ENCODE peak calls at places on chromosomes 12 and 14, in five cellular contexts. V, U, R, A and S are unnamed samples.

GRCh38 chr12:11545438-11546330 is 103.8 kb upstream of the ETV6 start:
- DNase-seq in V (peak; percentile 50), U (no peak), R (no peak), A (no peak), S (no peak)

GRCh38 chr14:22099942-22100763 is 426.5 kb upstream of the OR4E1 start:
- DNase-seq in V (peak; percentile 31), U (no peak), R (peak; percentile 47), A (peak; percentile 38), S (peak; percentile 63)

GRCh38 chr14:36771256-36771655 is 109.6 kb downstream of the PAX9 start:
- DNase-seq in V (no peak), U (no peak), R (no peak), A (no peak), S (no peak)

GRCh38 chr12:123271182-123271491 is 519 bp downstream of the CDK2AP1 start:
- DNase-seq in V (peak; percentile 84), U (peak; percentile 90), R (peak; percentile 76), A (peak; percentile 66), S (no peak)

GRCh38 chr12:14810953-14811483 is 3.0 kb downstream of the SMCO3 start:
- DNase-seq in V (no peak), U (no peak), R (peak; percentile 42), A (no peak), S (no peak)

GRCh38 chr14:65356327-65356836 is 56.1 kb upstream of the FUT8 start:
- DNase-seq in V (peak; percentile 48), U (no peak), R (no peak), A (no peak), S (no peak)

GRCh38 chr12:89350661-89351488 is 1.4 kb downstream of the DUSP6 start:
- DNase-seq in V (peak; percentile 29), U (peak; percentile 69), R (peak; percentile 31), A (no peak), S (no peak)

GRCh38 chr14:102988054-102988453 is 65.6 kb downstream of the AMN start:
- DNase-seq in V (no peak), U (no peak), R (no peak), A (no peak), S (no peak)

GRCh38 chr12:112473056-112473455 is 54.3 kb downstream of the PTPN11 start:
- DNase-seq in V (no peak), U (no peak), R (no peak), A (no peak), S (peak; percentile 4)

GRCh38 chr14:92944976-92945375 is 22.0 kb downstream of the CHGA start:
- DNase-seq in V (no peak), U (no peak), R (no peak), A (no peak), S (no peak)

GRCh38 chr12:116276433-116277216 is 868 bp downstream of the MED13L start:
- DNase-seq in V (peak; percentile 72), U (peak; percentile 88), R (peak; percentile 75), A (peak; percentile 59), S (no peak)

GRCh38 chr12:54596526-54596946 is 8.1 kb upstream of the PPP1R1A start:
- DNase-seq in V (peak; percentile 51), U (peak; percentile 75), R (peak; percentile 71), A (peak; percentile 60), S (peak; percentile 80)

GRCh38 chr12:64186789-64187188 is 35.3 kb downstream of the KICS2 start:
- DNase-seq in V (no peak), U (no peak), R (no peak), A (no peak), S (no peak)

GRCh38 chr12:57632898-57633825 is at the start of gene B4GALNT1:
- DNase-seq in V (peak; percentile 74), U (peak; percentile 81), R (peak; percentile 58), A (peak; percentile 51), S (no peak)

GRCh38 chr12:27838543-27838942 is 58.5 kb upstream of the MANSC4 start:
- DNase-seq in V (no peak), U (no peak), R (no peak), A (no peak), S (no peak)

GRCh38 chr14:64504897-64505771 is 564 bp downstream of the ZBTB1 start:
- DNase-seq in V (peak; percentile 75), U (peak; percentile 94), R (peak; percentile 91), A (peak; percentile 88), S (peak; percentile 57)

GRCh38 chr12:88207921-88208640 is 66.0 kb downstream of the TMTC3 start:
- DNase-seq in V (no peak), U (no peak), R (no peak), A (peak; percentile 35), S (no peak)

GRCh38 chr12:43969882-43970281 is 134.0 kb downstream of the TMEM117 start:
- DNase-seq in V (no peak), U (no peak), R (no peak), A (no peak), S (no peak)

GRCh38 chr12:1443421-1444141 is 150.8 kb downstream of the FBXL14 start:
- DNase-seq in V (no peak), U (no peak), R (no peak), A (no peak), S (no peak)

GRCh38 chr14:62006116-62006737 is 244.0 kb downstream of the SNAPC1 start:
- DNase-seq in V (no peak), U (no peak), R (no peak), A (no peak), S (no peak)

GRCh38 chr14:68734231-68734732 is 58.6 kb downstream of the ZFP36L1 start:
- DNase-seq in V (no peak), U (no peak), R (no peak), A (no peak), S (no peak)

GRCh38 chr12:52521175-52521574 is 981 bp upstream of the KRT5 start:
- DNase-seq in V (peak; percentile 8), U (no peak), R (peak; percentile 81), A (peak; percentile 17), S (no peak)

GRCh38 chr14:98548071-98548686 is 723.8 kb downstream of the BCL11B start:
- DNase-seq in V (no peak), U (no peak), R (no peak), A (no peak), S (no peak)

GRCh38 chr12:86137936-86138335 is 118.3 kb downstream of the MGAT4C start:
- DNase-seq in V (no peak), U (no peak), R (no peak), A (no peak), S (no peak)

GRCh38 chr14:100571837-100572236 is 15.4 kb downstream of the BEGAIN start:
- DNase-seq in V (no peak), U (no peak), R (no peak), A (no peak), S (no peak)

GRCh38 chr12:88156075-88156654 is 14.1 kb downstream of the TMTC3 start:
- DNase-seq in V (no peak), U (no peak), R (no peak), A (no peak), S (no peak)

GRCh38 chr14:95530461-95531170 is 4.2 kb upstream of the GLRX5 start:
- DNase-seq in V (no peak), U (no peak), R (no peak), A (no peak), S (no peak)

GRCh38 chr14:105917933-105918436 is 391.6 kb downstream of the TMEM121 start:
- DNase-seq in V (no peak), U (peak; percentile 40), R (no peak), A (no peak), S (no peak)

GRCh38 chr14:103696466-103697071 is 18.7 kb downstream of the XRCC3 start:
- DNase-seq in V (no peak), U (peak; percentile 51), R (peak; percentile 26), A (no peak), S (no peak)

GRCh38 chr14:95774265-95775160 is 60.6 kb upstream of the TCL1A start:
- DNase-seq in V (peak; percentile 38), U (no peak), R (peak; percentile 69), A (peak; percentile 50), S (peak; percentile 74)

GRCh38 chr12:31000751-31001150 is 72.9 kb upstream of the DDX11 start:
- DNase-seq in V (no peak), U (peak; percentile 8), R (no peak), A (no peak), S (no peak)

DNA sequence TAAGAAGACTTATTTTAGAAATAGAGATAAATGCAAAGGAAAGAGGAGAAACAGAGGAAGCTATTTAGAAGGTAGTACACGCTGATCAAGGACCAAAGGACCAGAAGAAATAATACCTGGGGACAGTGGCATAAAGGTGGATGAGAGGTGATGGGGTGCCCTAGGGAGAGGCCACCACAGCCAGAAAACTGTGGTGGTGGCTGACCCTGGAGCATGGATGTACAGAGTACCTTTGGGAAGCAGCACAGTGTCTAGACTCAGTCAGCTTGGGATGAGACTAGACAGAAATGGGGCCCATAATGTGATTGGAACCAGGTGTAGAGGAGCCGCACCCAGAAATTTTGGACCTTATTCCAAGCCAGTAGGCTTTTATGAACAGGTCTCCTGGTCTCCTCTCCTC is 17.2 kb downstream of the RASSF8 start:
- DNase-seq in V (no peak), U (no peak), R (no peak), A (no peak), S (no peak)
- H3K9me3 ChIP-seq in V (no peaks in the 10 kb centered on the region), U (no peaks in the 10 kb centered on the region), R (no peaks in the 10 kb centered on the region), A (no peaks in the 10 kb centered on the region), S (no peaks in the 10 kb centered on the region)

GRCh38 chr12:93007539-93007938 is 78.4 kb upstream of the EEA1 start:
- DNase-seq in V (no peak), U (no peak), R (no peak), A (no peak), S (no peak)
- H3K4me1 ChIP-seq in V (no peaks in the 10 kb centered on the region), U (no peaks in the 10 kb centered on the region), R (peaks cover 28% of the 10 kb centered on the region), A (no peaks in the 10 kb centered on the region), S (no peaks in the 10 kb centered on the region)

DNA sequence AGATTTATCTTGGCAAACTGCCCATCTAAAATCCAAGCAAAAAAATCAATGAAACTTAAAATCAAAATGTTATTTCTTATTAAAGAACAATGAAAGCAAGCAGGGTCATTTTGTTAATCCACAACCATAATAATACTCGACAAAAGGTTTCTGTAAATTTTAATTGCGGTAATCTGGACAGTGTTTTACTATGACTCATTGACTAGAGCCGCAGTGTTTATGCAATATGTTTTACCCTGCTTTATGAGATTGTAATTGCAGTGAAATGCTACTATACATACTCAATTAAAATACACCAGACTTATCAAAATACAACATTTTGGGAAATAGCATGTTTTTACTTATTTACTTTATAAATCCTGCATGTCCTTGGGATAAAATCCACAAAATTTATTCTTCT is 12.9 kb upstream of the LGR5 start:
- DNase-seq in V (no peak), U (no peak), R (no peak), A (no peak), S (no peak)
- H3K27ac ChIP-seq in V (no peak overlapping the region), U (no peak overlapping the region), R (no peak overlapping the region), A (no peak overlapping the region), S (no peak overlapping the region)

GRCh38 chr14:45807187-45807586 is 554.2 kb upstream of the MIS18BP1 start:
- DNase-seq in V (no peak), U (no peak), R (no peak), A (no peak), S (no peak)

GRCh38 chr14:45811155-45811554 is 558.2 kb upstream of the MIS18BP1 start:
- DNase-seq in V (no peak), U (no peak), R (no peak), A (no peak), S (no peak)

GRCh38 chr14:45810152-45810872 is 557.3 kb upstream of the MIS18BP1 start:
- DNase-seq in V (no peak), U (no peak), R (no peak), A (no peak), S (no peak)
- H3K9me3 ChIP-seq in V (no peaks in the 10 kb centered on the region), U (no peaks in the 10 kb centered on the region), R (no peaks in the 10 kb centered on the region), A (peaks cover 3% of the 10 kb centered on the region), S (no peaks in the 10 kb centered on the region)

DNA sequence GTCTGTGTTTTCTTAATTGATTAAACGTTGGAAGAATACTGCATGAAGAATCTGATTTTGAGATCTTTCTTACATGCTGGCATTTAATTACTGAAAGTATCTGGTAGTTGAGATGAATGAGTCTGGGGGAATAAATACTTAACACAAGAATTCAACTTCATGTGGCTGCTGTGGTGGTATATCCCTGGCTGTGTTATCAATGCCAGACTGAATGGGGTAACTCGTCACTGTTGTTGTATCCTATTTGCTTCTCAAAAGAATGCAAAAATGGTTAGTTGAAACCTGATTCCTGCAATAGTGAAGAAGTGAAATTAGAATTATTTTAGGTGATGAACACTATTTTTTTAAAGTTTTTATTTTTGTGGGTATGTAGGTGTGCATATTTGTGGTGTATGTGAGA is 72.5 kb downstream of the HMGA2 start:
- DNase-seq in V (no peak), U (no peak), R (no peak), A (no peak), S (no peak)
- H3K4me1 ChIP-seq in V (no peaks in the 10 kb centered on the region), U (peaks cover 8% of the 10 kb centered on the region), R (peaks cover 31% of the 10 kb centered on the region), A (peaks cover 2% of the 10 kb centered on the region), S (peaks cover 10% of the 10 kb centered on the region)